ENCODE peak calls at places on chromosome 13, in nine cellular contexts. One of them, this sample, is unnamed.

GRCh38 chr13:107324416-107325204 is 756.7 kb upstream of the ARGLU1 start:
- DNase-seq in brain microvascular endothelial cell: no peak
- DNase-seq in T-helper 17 cell: no peak
- DNase-seq in fibroblast of the conjunctiva: no peak
- DNase-seq in naive thymus-derived CD8-positive, alpha-beta T cell: no peak
- DNase-seq in epithelial cell of prostate: no peak
- DNase-seq in fibroblast of the aortic adventitia: no peak
- DNase-seq in CD4-positive, alpha-beta memory T cell: no peak
- DNase-seq in T-cell: no peak
- DNase-seq in this sample: no peak

GRCh38 chr13:61410669-61411297 is 4.9 kb downstream of the PCDH20 start:
- DNase-seq in T-cell: no peak
- DNase-seq in CD4-positive, alpha-beta memory T cell: no peak
- DNase-seq in fibroblast of the aortic adventitia: peak; percentile 8
- DNase-seq in brain microvascular endothelial cell: no peak
- DNase-seq in T-helper 17 cell: no peak
- DNase-seq in epithelial cell of prostate: no peak
- DNase-seq in naive thymus-derived CD8-positive, alpha-beta T cell: no peak
- DNase-seq in fibroblast of the conjunctiva: no peak
- DNase-seq in this sample: peak; percentile 3

GRCh38 chr13:113207890-113208423 is 512 bp downstream of the PCID2 start:
- DNase-seq in brain microvascular endothelial cell: peak; percentile 37
- DNase-seq in fibroblast of the conjunctiva: no peak
- DNase-seq in naive thymus-derived CD8-positive, alpha-beta T cell: no peak
- DNase-seq in fibroblast of the aortic adventitia: peak; percentile 46
- DNase-seq in T-helper 17 cell: no peak
- DNase-seq in epithelial cell of prostate: no peak
- DNase-seq in T-cell: no peak
- DNase-seq in CD4-positive, alpha-beta memory T cell: no peak
- DNase-seq in this sample: no peak

GRCh38 chr13:109256866-109257760 is 529.3 kb downstream of the IRS2 start:
- DNase-seq in fibroblast of the conjunctiva: peak; percentile 92
- DNase-seq in brain microvascular endothelial cell: peak; percentile 96
- DNase-seq in fibroblast of the aortic adventitia: peak; percentile 98
- DNase-seq in CD4-positive, alpha-beta memory T cell: no peak
- DNase-seq in epithelial cell of prostate: peak; percentile 99
- DNase-seq in T-cell: no peak
- DNase-seq in naive thymus-derived CD8-positive, alpha-beta T cell: no peak
- DNase-seq in T-helper 17 cell: no peak
- DNase-seq in this sample: peak; percentile 95

GRCh38 chr13:84366484-84366883 is 484.2 kb upstream of the SLITRK1 start:
- DNase-seq in epithelial cell of prostate: no peak
- DNase-seq in fibroblast of the aortic adventitia: peak; percentile 49
- DNase-seq in T-helper 17 cell: no peak
- DNase-seq in fibroblast of the conjunctiva: peak; percentile 4
- DNase-seq in CD4-positive, alpha-beta memory T cell: no peak
- DNase-seq in brain microvascular endothelial cell: no peak
- DNase-seq in T-cell: no peak
- DNase-seq in naive thymus-derived CD8-positive, alpha-beta T cell: no peak
- DNase-seq in this sample: no peak

GRCh38 chr13:48727252-48728011 is 73.7 kb downstream of the CYSLTR2 start:
- DNase-seq in CD4-positive, alpha-beta memory T cell: no peak
- DNase-seq in brain microvascular endothelial cell: no peak
- DNase-seq in fibroblast of the conjunctiva: peak; percentile 47
- DNase-seq in fibroblast of the aortic adventitia: no peak
- DNase-seq in T-cell: no peak
- DNase-seq in naive thymus-derived CD8-positive, alpha-beta T cell: no peak
- DNase-seq in T-helper 17 cell: no peak
- DNase-seq in epithelial cell of prostate: no peak
- DNase-seq in this sample: no peak

GRCh38 chr13:97058417-97058816 is 64.1 kb upstream of the OXGR1 start:
- DNase-seq in CD4-positive, alpha-beta memory T cell: no peak
- DNase-seq in brain microvascular endothelial cell: no peak
- DNase-seq in epithelial cell of prostate: no peak
- DNase-seq in T-helper 17 cell: no peak
- DNase-seq in T-cell: no peak
- DNase-seq in naive thymus-derived CD8-positive, alpha-beta T cell: no peak
- DNase-seq in fibroblast of the aortic adventitia: no peak
- DNase-seq in fibroblast of the conjunctiva: no peak
- DNase-seq in this sample: peak; percentile 29

GRCh38 chr13:43316997-43317396 is 293.6 kb downstream of the DNAJC15 start:
- DNase-seq in T-helper 17 cell: no peak
- DNase-seq in brain microvascular endothelial cell: peak; percentile 48
- DNase-seq in epithelial cell of prostate: no peak
- DNase-seq in T-cell: no peak
- DNase-seq in fibroblast of the aortic adventitia: peak; percentile 71
- DNase-seq in naive thymus-derived CD8-positive, alpha-beta T cell: no peak
- DNase-seq in fibroblast of the conjunctiva: peak; percentile 49
- DNase-seq in CD4-positive, alpha-beta memory T cell: no peak
- DNase-seq in this sample: peak; percentile 39

GRCh38 chr13:97932006-97932405 is 21.5 kb upstream of the IPO5 start:
- DNase-seq in T-cell: no peak
- DNase-seq in fibroblast of the aortic adventitia: no peak
- DNase-seq in naive thymus-derived CD8-positive, alpha-beta T cell: no peak
- DNase-seq in CD4-positive, alpha-beta memory T cell: no peak
- DNase-seq in brain microvascular endothelial cell: no peak
- DNase-seq in T-helper 17 cell: no peak
- DNase-seq in epithelial cell of prostate: no peak
- DNase-seq in fibroblast of the conjunctiva: no peak
- DNase-seq in this sample: no peak

GRCh38 chr13:39317284-39317683 is 279.0 kb downstream of the NHLRC3 start:
- DNase-seq in epithelial cell of prostate: no peak
- DNase-seq in naive thymus-derived CD8-positive, alpha-beta T cell: no peak
- DNase-seq in T-helper 17 cell: no peak
- DNase-seq in CD4-positive, alpha-beta memory T cell: no peak
- DNase-seq in fibroblast of the aortic adventitia: peak; percentile 71
- DNase-seq in fibroblast of the conjunctiva: peak; percentile 63
- DNase-seq in T-cell: no peak
- DNase-seq in brain microvascular endothelial cell: peak; percentile 29
- DNase-seq in this sample: peak; percentile 42

GRCh38 chr13:37868691-37869505 is 674 bp downstream of the TRPC4 start:
- DNase-seq in epithelial cell of prostate: no peak
- DNase-seq in fibroblast of the conjunctiva: no peak
- DNase-seq in CD4-positive, alpha-beta memory T cell: no peak
- DNase-seq in brain microvascular endothelial cell: peak; percentile 46
- DNase-seq in T-cell: no peak
- DNase-seq in naive thymus-derived CD8-positive, alpha-beta T cell: no peak
- DNase-seq in T-helper 17 cell: no peak
- DNase-seq in fibroblast of the aortic adventitia: peak; percentile 24
- DNase-seq in this sample: no peak

GRCh38 chr13:66835040-66835628 is 395.0 kb downstream of the PCDH9 start:
- DNase-seq in CD4-positive, alpha-beta memory T cell: no peak
- DNase-seq in brain microvascular endothelial cell: peak; percentile 39
- DNase-seq in naive thymus-derived CD8-positive, alpha-beta T cell: no peak
- DNase-seq in epithelial cell of prostate: no peak
- DNase-seq in fibroblast of the conjunctiva: no peak
- DNase-seq in T-cell: no peak
- DNase-seq in fibroblast of the aortic adventitia: peak; percentile 19
- DNase-seq in T-helper 17 cell: no peak
- DNase-seq in this sample: peak; percentile 66

GRCh38 chr13:93002071-93002470 is 224.5 kb upstream of the GPC6 start:
- DNase-seq in epithelial cell of prostate: no peak
- DNase-seq in brain microvascular endothelial cell: no peak
- DNase-seq in fibroblast of the aortic adventitia: no peak
- DNase-seq in fibroblast of the conjunctiva: no peak
- DNase-seq in naive thymus-derived CD8-positive, alpha-beta T cell: no peak
- DNase-seq in T-helper 17 cell: no peak
- DNase-seq in T-cell: no peak
- DNase-seq in CD4-positive, alpha-beta memory T cell: no peak
- DNase-seq in this sample: no peak

GRCh38 chr13:111132948-111133347 is 17.8 kb downstream of the ARHGEF7 start:
- DNase-seq in naive thymus-derived CD8-positive, alpha-beta T cell: no peak
- DNase-seq in brain microvascular endothelial cell: no peak
- DNase-seq in CD4-positive, alpha-beta memory T cell: no peak
- DNase-seq in epithelial cell of prostate: no peak
- DNase-seq in T-cell: no peak
- DNase-seq in T-helper 17 cell: no peak
- DNase-seq in fibroblast of the aortic adventitia: no peak
- DNase-seq in fibroblast of the conjunctiva: no peak
- DNase-seq in this sample: no peak

GRCh38 chr13:112842931-112843391 is 126.1 kb upstream of the MCF2L start:
- DNase-seq in T-helper 17 cell: no peak
- DNase-seq in fibroblast of the aortic adventitia: no peak
- DNase-seq in epithelial cell of prostate: no peak
- DNase-seq in naive thymus-derived CD8-positive, alpha-beta T cell: no peak
- DNase-seq in brain microvascular endothelial cell: no peak
- DNase-seq in CD4-positive, alpha-beta memory T cell: no peak
- DNase-seq in fibroblast of the conjunctiva: no peak
- DNase-seq in T-cell: no peak
- DNase-seq in this sample: no peak

GRCh38 chr13:93182406-93182805 is 44.2 kb upstream of the GPC6 start:
- DNase-seq in epithelial cell of prostate: no peak
- DNase-seq in naive thymus-derived CD8-positive, alpha-beta T cell: no peak
- DNase-seq in fibroblast of the conjunctiva: no peak
- DNase-seq in fibroblast of the aortic adventitia: no peak
- DNase-seq in CD4-positive, alpha-beta memory T cell: no peak
- DNase-seq in T-helper 17 cell: no peak
- DNase-seq in T-cell: no peak
- DNase-seq in brain microvascular endothelial cell: no peak
- DNase-seq in this sample: no peak

GRCh38 chr13:93224545-93224944 is 2.1 kb upstream of the GPC6 start:
- DNase-seq in CD4-positive, alpha-beta memory T cell: no peak
- DNase-seq in epithelial cell of prostate: no peak
- DNase-seq in fibroblast of the conjunctiva: no peak
- DNase-seq in T-cell: no peak
- DNase-seq in T-helper 17 cell: no peak
- DNase-seq in fibroblast of the aortic adventitia: peak; percentile 67
- DNase-seq in brain microvascular endothelial cell: peak; percentile 25
- DNase-seq in naive thymus-derived CD8-positive, alpha-beta T cell: no peak
- DNase-seq in this sample: no peak

GRCh38 chr13:113238542-113238941 is 29.1 kb downstream of the CUL4A start:
- DNase-seq in CD4-positive, alpha-beta memory T cell: no peak
- DNase-seq in naive thymus-derived CD8-positive, alpha-beta T cell: no peak
- DNase-seq in epithelial cell of prostate: no peak
- DNase-seq in fibroblast of the aortic adventitia: no peak
- DNase-seq in fibroblast of the conjunctiva: no peak
- DNase-seq in T-cell: no peak
- DNase-seq in T-helper 17 cell: no peak
- DNase-seq in brain microvascular endothelial cell: no peak
- DNase-seq in this sample: no peak

GRCh38 chr13:73715114-73715909 is 418.9 kb downstream of the KLF12 start:
- DNase-seq in T-cell: peak; percentile 74
- DNase-seq in CD4-positive, alpha-beta memory T cell: peak; percentile 76
- DNase-seq in brain microvascular endothelial cell: no peak
- DNase-seq in fibroblast of the conjunctiva: no peak
- DNase-seq in naive thymus-derived CD8-positive, alpha-beta T cell: peak; percentile 61
- DNase-seq in epithelial cell of prostate: no peak
- DNase-seq in fibroblast of the aortic adventitia: no peak
- DNase-seq in T-helper 17 cell: peak; percentile 59
- DNase-seq in this sample: no peak